ENCODE peak calls at places on chromosomes 2 and 18, in nine cellular contexts. Q is activated T-cell treated with anti-CD3 and anti-CD28 coated beads, Interleukin-2, amount 50 U/mL, for 72 hours; B is hypothalamus; O is COR-L47; P is nucleus accumbens; H is heart right ventricle; Z is tibial nerve; C is GM23248; A is kidney tubule cell. W is an unnamed sample.
A peak's percentile ranks its signal among the peaks of the same experiment; 100 is the strongest.

GRCh38 chr2:123777116-123777515 is 248.0 kb upstream of the CNTNAP5 start:
- DNase-seq in Q (no peak), B (no peak), O (no peak), P (no peak), H (no peak), Z (no peak), C (no peak), A (no peak), W (no peak)

GRCh38 chr2:128784626-128785306 is 466.1 kb upstream of the HS6ST1 start:
- DNase-seq in Q (no peak), B (no peak), O (no peak), P (no peak), H (no peak), Z (no peak), C (no peak), A (no peak), W (no peak)

GRCh38 chr2:100058014-100058310 is 84.4 kb downstream of the AFF3 start:
- DNase-seq in Q (no peak), B (no peak), O (no peak), P (no peak), H (no peak), Z (no peak), C (peak; percentile 36), A (peak; percentile 66), W (no peak)

GRCh38 chr2:240997141-240997855 is 1.1 kb upstream of the SNED1 start:
- DNase-seq in Q (no peak), B (no peak), O (no peak), P (no peak), H (no peak), Z (peak; percentile 68), C (peak; percentile 40), A (no peak), W (peak; percentile 6)

GRCh38 chr2:36951574-36951973 is 14.8 kb downstream of the STRN start:
- DNase-seq in Q (no peak), B (no peak), O (no peak), P (no peak), H (no peak), Z (no peak), C (peak; percentile 52), A (peak; percentile 80), W (no peak)

GRCh38 chr2:213316001-213316735 is 31.9 kb downstream of the SPAG16 start:
- DNase-seq in Q (no peak), B (no peak), O (peak; percentile 51), P (no peak), H (no peak), Z (no peak), C (peak; percentile 55), A (peak; percentile 34), W (no peak)

GRCh38 chr2:108385411-108386071 is 7.8 kb downstream of the SULT1C4 start:
- DNase-seq in Q (no peak), B (no peak), O (no peak), P (no peak), H (no peak), Z (no peak), C (no peak), A (peak; percentile 98), W (no peak)

GRCh38 chr2:38239452-38239851 is 137.6 kb downstream of the ATL2 start:
- DNase-seq in Q (no peak), B (no peak), O (no peak), P (no peak), H (no peak), Z (no peak), C (no peak), A (peak; percentile 67), W (no peak)

GRCh38 chr18:45566025-45566740 is 49.1 kb upstream of the SLC14A2 start:
- DNase-seq in Q (no peak), B (no peak), O (no peak), P (no peak), H (peak; percentile 34), Z (no peak), C (peak; percentile 94), A (peak; percentile 66), W (no peak)

GRCh38 chr2:204401114-204401513 is 144.2 kb upstream of the PARD3B start:
- DNase-seq in Q (no peak), B (no peak), O (no peak), P (no peak), H (no peak), Z (no peak), C (no peak), A (no peak), W (no peak)

GRCh38 chr2:222362336-222362735 is 62.0 kb upstream of the SGPP2 start:
- DNase-seq in Q (no peak), B (no peak), O (no peak), P (no peak), H (no peak), Z (no peak), C (no peak), A (no peak), W (no peak)

GRCh38 chr2:101500860-101501259 is 25.9 kb upstream of the RFX8 start:
- DNase-seq in Q (no peak), B (no peak), O (no peak), P (no peak), H (peak; percentile 15), Z (no peak), C (peak; percentile 47), A (no peak), W (no peak)

GRCh38 chr2:238921681-238922319 is 73.9 kb downstream of the TWIST2 start:
- DNase-seq in Q (no peak), B (no peak), O (no peak), P (no peak), H (no peak), Z (no peak), C (no peak), A (no peak), W (no peak)

GRCh38 chr2:221501210-221501882 is 70.8 kb downstream of the EPHA4 start:
- DNase-seq in Q (no peak), B (no peak), O (no peak), P (no peak), H (no peak), Z (no peak), C (peak; percentile 83), A (peak; percentile 82), W (no peak)

GRCh38 chr2:162521871-162522655 is 178.1 kb downstream of the GCA start:
- DNase-seq in Q (no peak), B (no peak), O (no peak), P (no peak), H (no peak), Z (no peak), C (no peak), A (no peak), W (no peak)

GRCh38 chr2:109562421-109562820 is 51.3 kb downstream of the SEPTIN10 start:
- DNase-seq in Q (no peak), B (no peak), O (no peak), P (no peak), H (no peak), Z (no peak), C (peak; percentile 80), A (peak; percentile 97), W (no peak)

GRCh38 chr18:5524660-5525059 is 19.1 kb downstream of the EPB41L3 start:
- DNase-seq in Q (no peak), B (no peak), O (no peak), P (no peak), H (no peak), Z (no peak), C (no peak), A (no peak), W (no peak)

GRCh38 chr2:27431395-27431794 is 3.0 kb downstream of the NRBP1 start:
- DNase-seq in Q (peak; percentile 46), B (no peak), O (no peak), P (no peak), H (no peak), Z (no peak), C (peak; percentile 80), A (peak; percentile 83), W (no peak)

GRCh38 chr2:58918138-58918537 is 677.0 kb upstream of the FANCL start:
- DNase-seq in Q (no peak), B (no peak), O (no peak), P (no peak), H (no peak), Z (no peak), C (peak; percentile 88), A (no peak), W (no peak)

GRCh38 chr2:10844083-10844482 is 31.5 kb upstream of the PDIA6 start:
- DNase-seq in Q (no peak), B (no peak), O (no peak), P (peak; percentile 57), H (peak; percentile 85), Z (no peak), C (peak; percentile 67), A (peak; percentile 84), W (no peak)

GRCh38 chr2:240925576-240926515 is 19.7 kb downstream of the CROCC2 start:
- DNase-seq in Q (no peak), B (no peak), O (no peak), P (no peak), H (peak; percentile 3), Z (peak; percentile 8), C (no peak), A (no peak), W (no peak)

GRCh38 chr2:22855761-22856184 is 529.2 kb upstream of the KLHL29 start:
- DNase-seq in Q (no peak), B (peak; percentile 22), O (no peak), P (peak; percentile 25), H (no peak), Z (no peak), C (no peak), A (no peak), W (peak; percentile 53)

GRCh38 chr2:85768713-85769112 is 14.9 kb downstream of the ATOH8 start:
- DNase-seq in Q (no peak), B (no peak), O (peak; percentile 61), P (no peak), H (peak; percentile 88), Z (no peak), C (peak; percentile 42), A (no peak), W (no peak)

GRCh38 chr18:64566461-64566860 is 417.6 kb upstream of the LINC00305 start:
- DNase-seq in Q (no peak), B (no peak), O (no peak), P (no peak), H (no peak), Z (no peak), C (no peak), A (peak; percentile 3), W (no peak)

GRCh38 chr2:104901037-104901851 is 47.3 kb downstream of the POU3F3 start:
- DNase-seq in Q (no peak), B (no peak), O (peak; percentile 28), P (no peak), H (no peak), Z (no peak), C (no peak), A (peak; percentile 90), W (no peak)

GRCh38 chr2:44904578-44904977 is 36.9 kb upstream of the SIX3 start:
- DNase-seq in Q (no peak), B (no peak), O (no peak), P (no peak), H (no peak), Z (no peak), C (no peak), A (no peak), W (no peak)

GRCh38 chr18:38909972-38910371 is 1344.4 kb upstream of the CELF4 start:
- DNase-seq in Q (no peak), B (no peak), O (no peak), P (no peak), H (no peak), Z (no peak), C (no peak), A (peak; percentile 26), W (no peak)

GRCh38 chr18:41170346-41170745 is 784.7 kb upstream of the PIK3C3 start:
- DNase-seq in Q (no peak), B (no peak), O (no peak), P (no peak), H (no peak), Z (no peak), C (no peak), A (no peak), W (no peak)

GRCh38 chr2:69567157-69567908 is 76.2 kb downstream of the AAK1 start:
- DNase-seq in Q (no peak), B (no peak), O (no peak), P (no peak), H (no peak), Z (no peak), C (peak; percentile 60), A (peak; percentile 86), W (no peak)

GRCh38 chr2:41932241-41933034 is 115.4 kb upstream of the PKDCC start:
- DNase-seq in Q (no peak), B (no peak), O (no peak), P (no peak), H (peak; percentile 81), Z (peak; percentile 83), C (peak; percentile 75), A (no peak), W (no peak)

GRCh38 chr2:102040229-102040628 is 48.5 kb downstream of the IL1R2 start:
- DNase-seq in Q (no peak), B (no peak), O (no peak), P (no peak), H (no peak), Z (no peak), C (no peak), A (no peak), W (no peak)